ENCODE peak calls at places on chromosome 5, in four cellular contexts. F, C, M and W are unnamed samples.
A peak's percentile ranks its signal among the peaks of the same experiment; 100 is the strongest.

GRCh38 chr5:64207978-64208377 is 42.3 kb downstream of the RNF180 start:
- DNase-seq in C (no peak), F (no peak), M (no peak), W (peak; percentile 6)

GRCh38 chr5:138466900-138467710 is 1.8 kb downstream of the EGR1 start:
- DNase-seq in C (no peak), F (no peak), M (no peak), W (no peak)

GRCh38 chr5:126805108-126805507 is 28.2 kb downstream of the LMNB1 start:
- DNase-seq in F (no peak), C (no peak), M (no peak), W (no peak)

GRCh38 chr5:133285583-133286021 is 233.8 kb downstream of the HSPA4 start:
- DNase-seq in M (no peak), F (no peak), C (no peak), W (no peak)

GRCh38 chr5:61651202-61651601 is 319.1 kb downstream of the ZSWIM6 start:
- DNase-seq in C (no peak), M (no peak), F (no peak), W (no peak)

GRCh38 chr5:90037646-90038045 is 371.9 kb downstream of the CETN3 start:
- DNase-seq in C (no peak), M (no peak), F (no peak), W (no peak)

GRCh38 chr5:176817864-176818377 is 7.6 kb downstream of the UNC5A start:
- DNase-seq in M (no peak), C (no peak), F (no peak), W (no peak)

GRCh38 chr5:167802755-167803431 is 488.6 kb upstream of the WWC1 start:
- DNase-seq in F (no peak), C (no peak), M (no peak), W (no peak)

GRCh38 chr5:72079288-72079687 is 28.0 kb upstream of the MAP1B start:
- DNase-seq in F (no peak), C (no peak), M (no peak), W (no peak)

GRCh38 chr5:74169704-74170103 is 470.8 kb downstream of the ENC1 start:
- DNase-seq in C (no peak), M (no peak), F (no peak), W (no peak)

GRCh38 chr5:88093765-88094164 is 174.9 kb downstream of the TMEM161B start:
- DNase-seq in C (no peak), F (no peak), M (no peak), W (no peak)

GRCh38 chr5:35660451-35660850 is 42.8 kb downstream of the SPEF2 start:
- DNase-seq in M (no peak), F (no peak), C (no peak), W (no peak)

GRCh38 chr5:138809391-138809790 is 56.2 kb downstream of the CTNNA1 start:
- DNase-seq in M (no peak), F (no peak), C (no peak), W (no peak)

GRCh38 chr5:92092239-92092638 is 709.1 kb upstream of the ARRDC3 start:
- DNase-seq in F (no peak), C (no peak), M (no peak), W (no peak)

GRCh38 chr5:106205916-106206571 is 1464.7 kb downstream of the EFNA5 start:
- DNase-seq in F (no peak), M (no peak), C (no peak), W (no peak)

GRCh38 chr5:157540124-157540523 is 35.5 kb downstream of the ADAM19 start:
- DNase-seq in F (no peak), M (no peak), C (no peak), W (no peak)

GRCh38 chr5:91288117-91288516 is 95.0 kb downstream of the ARRDC3 start:
- DNase-seq in M (no peak), C (no peak), F (no peak), W (no peak)

GRCh38 chr5:78893959-78894676 is 91.0 kb downstream of the ARSB start:
- DNase-seq in C (no peak), M (no peak), F (no peak), W (no peak)

GRCh38 chr5:151005975-151006576 is 14.3 kb upstream of the GPX3 start:
- DNase-seq in M (no peak), F (no peak), C (no peak), W (no peak)

GRCh38 chr5:109718632-109719031 is 28.9 kb downstream of the MAN2A1 start:
- DNase-seq in C (no peak), F (no peak), M (no peak), W (no peak)

GRCh38 chr5:8831854-8832253 is 714.0 kb downstream of the SEMA5A start:
- DNase-seq in F (no peak), C (no peak), M (no peak), W (no peak)

GRCh38 chr5:120055858-120056257 is 408.2 kb upstream of the PRR16 start:
- DNase-seq in F (no peak), M (no peak), C (no peak), W (no peak)

GRCh38 chr5:149730620-149731331 is 666 bp downstream of the PPARGC1B start:
- DNase-seq in C (peak; percentile 37), M (peak; percentile 26), F (peak; percentile 55), W (no peak)

GRCh38 chr5:33890633-33891032 is 1.2 kb downstream of the ADAMTS12 start:
- DNase-seq in F (no peak), M (no peak), C (no peak), W (no peak)

GRCh38 chr5:41843456-41844112 is 26.6 kb downstream of the OXCT1 start:
- DNase-seq in C (no peak), M (no peak), F (no peak), W (no peak)

GRCh38 chr5:169765176-169765575 is 128.1 kb downstream of the DOCK2 start:
- DNase-seq in M (no peak), F (no peak), C (no peak), W (no peak)